ENCODE peak calls at places on chromosomes 4 and X, in five cellular contexts. R is HCT116; K is lower leg skin; A is CD8-positive, alpha-beta memory T cell; O is Daoy. E is an unnamed sample.

GRCh38 chrX:47991263-47992092 is 12.3 kb downstream of the ZNF182 start:
- DNase-seq in K (no peak), R (no peak), A (no peak), O (peak), E (peak)

GRCh38 chrX:8815460-8816065 is 14.4 kb upstream of the FAM9A start:
- DNase-seq in R (peak), O (peak), K (peak), A (no peak), E (peak)

GRCh38 chr4:76028242-76028859 is 5.1 kb upstream of the CXCL10 start:
- DNase-seq in K (no peak), A (no peak), R (no peak), O (no peak), E (no peak)

GRCh38 chr4:180099962-180100361 is 2143.2 kb upstream of the TENM3 start:
- DNase-seq in A (no peak), R (no peak), O (no peak), K (no peak), E (no peak)

GRCh38 chrX:122582280-122582679 is 601.8 kb upstream of the GRIA3 start:
- DNase-seq in R (no peak), K (no peak), A (no peak), O (no peak), E (peak)

GRCh38 chrX:11530621-11531020 is 135.1 kb downstream of the ARHGAP6 start:
- DNase-seq in K (no peak), R (no peak), A (no peak), O (no peak), E (peak)

GRCh38 chr4:30801876-30802275 is 81.7 kb downstream of the PCDH7 start:
- DNase-seq in R (no peak), A (no peak), O (no peak), K (no peak), E (no peak)

GRCh38 chr4:156790866-156791265 is 180.7 kb downstream of the PDGFC start:
- DNase-seq in R (no peak), K (peak), A (no peak), O (peak), E (peak)

GRCh38 chrX:38312436-38312835 is 14.9 kb downstream of the RPGR start:
- DNase-seq in A (no peak), O (peak), R (peak), K (no peak), E (peak)

GRCh38 chr4:8333726-8334460 is 64.3 kb downstream of the HTRA3 start:
- DNase-seq in O (no peak), K (no peak), A (no peak), R (no peak), E (no peak)

GRCh38 chrX:129663171-129663570 is 8.4 kb upstream of the APLN start:
- DNase-seq in A (no peak), K (no peak), O (peak), R (no peak), E (peak)

GRCh38 chr4:165592386-165592785 is 213.6 kb downstream of the CPE start:
- DNase-seq in R (no peak), A (no peak), K (no peak), O (no peak), E (peak)

GRCh38 chr4:146256328-146256727 is 42.0 kb downstream of the REELD1 start:
- DNase-seq in O (no peak), K (no peak), R (no peak), A (no peak), E (no peak)

GRCh38 chrX:46642145-46642544 is 68.6 kb downstream of the CHST7 start:
- DNase-seq in R (no peak), K (no peak), O (no peak), A (no peak), E (no peak)

GRCh38 chr4:61772116-61772515 is 572.0 kb downstream of the ADGRL3 start:
- DNase-seq in R (no peak), O (peak), A (no peak), K (no peak), E (no peak)

GRCh38 chr4:173040200-173040599 is 128.4 kb upstream of the GALNT7 start:
- DNase-seq in R (no peak), A (no peak), O (no peak), K (no peak), E (no peak)

GRCh38 chr4:152346979-152347378 is 188.9 kb downstream of the FBXW7 start:
- DNase-seq in A (no peak), K (no peak), O (no peak), R (no peak), E (no peak)

GRCh38 chr4:154030152-154030551 is 241.3 kb upstream of the SFRP2 start:
- DNase-seq in K (no peak), O (no peak), R (no peak), A (no peak), E (no peak)

GRCh38 chr4:95428216-95429085 is 120.3 kb downstream of the UNC5C start:
- DNase-seq in O (no peak), R (no peak), A (no peak), K (no peak), E (no peak)

GRCh38 chrX:64204701-64205440 is 637 bp downstream of the AMER1 start:
- DNase-seq in O (peak), A (peak), R (no peak), K (peak), E (peak)

GRCh38 chr4:72112514-72113156 is 80.8 kb downstream of the NPFFR2 start:
- DNase-seq in A (no peak), K (no peak), O (peak), R (peak), E (peak)

GRCh38 chr4:143473334-143474126 is 40.0 kb upstream of the SMARCA5 start:
- DNase-seq in R (no peak), O (no peak), K (no peak), A (no peak), E (no peak)

GRCh38 chrX:54785901-54786300 is 12.2 kb downstream of the ITIH6 start:
- DNase-seq in K (no peak), R (no peak), O (no peak), A (no peak), E (peak)

GRCh38 chr4:1109332-1109731 is 4.0 kb downstream of the RNF212 start:
- DNase-seq in R (no peak), A (no peak), K (no peak), O (no peak), E (no peak)

GRCh38 chr4:99447079-99447478 is 11.9 kb upstream of the ADH7 start:
- DNase-seq in R (peak), O (no peak), K (no peak), A (no peak), E (peak)

GRCh38 chr4:158610790-158611189 is 60.9 kb downstream of the C4orf46 start:
- DNase-seq in K (no peak), O (peak), A (no peak), R (no peak), E (no peak)

E was measured in AG10803.